ENCODE peak calls at places on chromosomes 11 and 22, in six cellular contexts. N is fibroblast of lung, R is right cardiac atrium, O is tibial nerve, H is aorta, Y is GM23338. I is an unnamed sample. For H3K4me1, the result is how much of the 10 kb centered on the place peaks cover.

GRCh38 chr22:27148025-27148424 is 490.6 kb downstream of the MIAT start:
- DNase-seq in N (no peak), R (no peak), O (no peak), H (no peak), Y (no peak), I (no peak)

GRCh38 chr11:118057424-118058145 is 19.3 kb upstream of the TMPRSS4 start:
- DNase-seq in N (no peak), R (no peak), O (no peak), H (no peak), Y (no peak), I (no peak)

GRCh38 chr11:6258571-6258998 is 1.1 kb upstream of the CCKBR start:
- DNase-seq in N (no peak), R (no peak), O (no peak), H (no peak), Y (peak), I (no peak)

GRCh38 chr22:49229483-49230193 is 598.0 kb downstream of the BRD1 start:
- DNase-seq in N (no peak), R (no peak), O (no peak), H (no peak), Y (no peak), I (no peak)

GRCh38 chr11:85806876-85807275 is 4.1 kb downstream of the SYTL2 start:
- DNase-seq in N (no peak), R (no peak), O (no peak), H (no peak), Y (no peak), I (peak)

GRCh38 chr11:62133328-62134065 is 9.7 kb downstream of the INCENP start:
- DNase-seq in N (no peak), R (no peak), O (no peak), H (no peak), Y (no peak), I (no peak)

GRCh38 chr11:74754507-74755255 is 6.0 kb downstream of the RNF169 start:
- DNase-seq in N (peak), R (no peak), O (no peak), H (no peak), Y (no peak), I (peak)

GRCh38 chr11:92424281-92424680 is 199.7 kb downstream of the FAT3 start:
- DNase-seq in N (peak), R (no peak), O (no peak), H (no peak), Y (no peak), I (no peak)

GRCh38 chr11:75773595-75774353 is 5.2 kb downstream of the DGAT2 start:
- DNase-seq in N (no peak), R (no peak), O (no peak), H (peak), Y (no peak), I (no peak)

GRCh38 chr11:65446446-65447277 is 24.1 kb downstream of the NEAT1 start:
- DNase-seq in N (peak), R (peak), O (peak), H (peak), Y (no peak), I (no peak)

GRCh38 chr11:89175796-89176195 is 1.9 kb upstream of the TYR start:
- DNase-seq in N (no peak), R (peak), O (no peak), H (no peak), Y (peak), I (no peak)

GRCh38 chr22:31614781-31615480 is 47.1 kb downstream of the PISD start:
- DNase-seq in N (no peak), R (peak), O (no peak), H (peak), Y (no peak), I (no peak)

GRCh38 chr11:122879785-122880184 is 2.8 kb upstream of the JHY start:
- DNase-seq in N (no peak), R (no peak), O (no peak), H (no peak), Y (peak), I (no peak)

GRCh38 chr11:35166369-35167360 is 27.7 kb downstream of the CD44 start:
- DNase-seq in N (peak), R (no peak), O (no peak), H (peak), Y (no peak), I (peak)

GRCh38 chr11:61134801-61135257 is 26.4 kb downstream of the VPS37C start:
- DNase-seq in N (no peak), R (peak), O (no peak), H (peak), Y (no peak), I (no peak)

GRCh38 chr22:31879585-31879984 is 64.8 kb upstream of the YWHAH start:
- DNase-seq in N (no peak), R (no peak), O (no peak), H (no peak), Y (no peak), I (no peak)

GRCh38 chr22:17738386-17739128 is 35.7 kb downstream of the BID start:
- DNase-seq in N (no peak), R (no peak), O (no peak), H (no peak), Y (no peak), I (no peak)

GRCh38 chr11:9065614-9066431 is 25.6 kb downstream of the SCUBE2 start:
- DNase-seq in N (no peak), R (no peak), O (no peak), H (no peak), Y (no peak), I (no peak)

GRCh38 chr22:37479196-37479595 is 7.0 kb downstream of the MFNG start:
- DNase-seq in N (no peak), R (no peak), O (no peak), H (no peak), Y (no peak), I (no peak)

GRCh38 chr11:2940166-2940929 is 11.1 kb upstream of the PHLDA2 start:
- DNase-seq in N (no peak), R (peak), O (no peak), H (no peak), Y (peak), I (no peak)

GRCh38 chr22:21573293-21573734 is 5.8 kb downstream of the UBE2L3 start:
- DNase-seq in N (no peak), R (no peak), O (no peak), H (no peak), Y (no peak), I (no peak)

GRCh38 chr11:102846292-102846691 is 2.9 kb upstream of the MMP3 start:
- DNase-seq in N (no peak), R (no peak), O (no peak), H (no peak), Y (no peak), I (peak)

GRCh38 chr11:10654211-10655150 is 39.1 kb downstream of the IRAG1 start:
- DNase-seq in N (peak), R (no peak), O (no peak), H (no peak), Y (peak), I (peak)

GRCh38 chr11:122803306-122803705 is 35.0 kb upstream of the CRTAM start:
- DNase-seq in N (peak), R (no peak), O (no peak), H (no peak), Y (no peak), I (peak)

GRCh38 chr22:47957649-47958048 is 1195.2 kb downstream of the TBC1D22A start:
- DNase-seq in N (no peak), R (no peak), O (no peak), H (no peak), Y (no peak), I (no peak)

GRCh38 chr11:113014262-113014661 is 53.0 kb downstream of the NCAM1 start:
- DNase-seq in N (peak), R (peak), O (no peak), H (no peak), Y (no peak), I (no peak)

GRCh38 chr11:48138222-48138621 is 78.4 kb upstream of the OR4B1 start:
- DNase-seq in N (no peak), R (no peak), O (no peak), H (no peak), Y (no peak), I (no peak)

GRCh38 chr22:49992921-49993648 is 19.5 kb downstream of the IL17REL start:
- DNase-seq in N (peak), R (peak), O (peak), H (peak), Y (peak), I (no peak)

GRCh38 chr22:44020981-44021380 is 3.1 kb upstream of the PARVB start:
- DNase-seq in N (peak), R (no peak), O (no peak), H (no peak), Y (no peak), I (no peak)

GRCh38 chr11:30595929-30596328 is 9.8 kb upstream of the MPPED2 start:
- DNase-seq in N (no peak), R (no peak), O (no peak), H (no peak), Y (no peak), I (no peak)

GRCh38 chr11:116117326-116118137 is 613.3 kb upstream of the CADM1 start:
- DNase-seq in N (no peak), R (no peak), O (no peak), H (no peak), Y (no peak), I (no peak)

GRCh38 chr22:35023692-35024363 is 42.1 kb upstream of the ISX start:
- DNase-seq in N (peak), R (peak), O (peak), H (peak), Y (peak), I (no peak)

GRCh38 chr11:35845860-35846259 is 98.0 kb upstream of the LDLRAD3 start:
- DNase-seq in N (no peak), R (no peak), O (no peak), H (no peak), Y (no peak), I (no peak)

GRCh38 chr11:27904358-27905055 is 203.4 kb downstream of the KIF18A start:
- DNase-seq in N (peak), R (no peak), O (no peak), H (no peak), Y (no peak), I (peak)

GRCh38 chr11:110044226-110044968 is 48.8 kb upstream of the ZC3H12C start:
- DNase-seq in N (no peak), R (no peak), O (no peak), H (no peak), Y (peak), I (no peak)

GRCh38 chr11:77387701-77388100 is 86.2 kb downstream of the PAK1 start:
- DNase-seq in N (no peak), R (no peak), O (no peak), H (no peak), Y (no peak), I (no peak)

GRCh38 chr11:77381749-77382693 is 80.5 kb upstream of the GDPD4 start:
- DNase-seq in N (peak), R (no peak), O (no peak), H (no peak), Y (no peak), I (no peak)

GRCh38 chr11:77379917-77380316 is 78.4 kb upstream of the GDPD4 start:
- DNase-seq in N (no peak), R (no peak), O (no peak), H (no peak), Y (no peak), I (no peak)

GRCh38 chr11:77386178-77386577 is 84.7 kb upstream of the GDPD4 start:
- DNase-seq in N (peak), R (no peak), O (no peak), H (no peak), Y (no peak), I (no peak)

GRCh38 chr11:77384584-77384983 is 83.1 kb upstream of the GDPD4 start:
- DNase-seq in N (no peak), R (no peak), O (no peak), H (no peak), Y (no peak), I (no peak)
- H3K4me1 ChIP-seq in N (under half), R (under half), O (under half), H (under half), Y (under half), I (under half)

GRCh38 chr11:128480066-128480465 is 107.3 kb downstream of the ETS1 start:
- DNase-seq in N (no peak), R (peak), O (no peak), H (no peak), Y (no peak), I (no peak)

GRCh38 chr11:128482512-128483191 is 104.7 kb downstream of the ETS1 start:
- DNase-seq in N (peak), R (peak), O (no peak), H (no peak), Y (no peak), I (no peak)

GRCh38 chr11:128482092-128482491 is 105.3 kb downstream of the ETS1 start:
- DNase-seq in N (no peak), R (no peak), O (no peak), H (no peak), Y (no peak), I (no peak)

GRCh38 chr11:128481135-128481534 is 106.2 kb downstream of the ETS1 start:
- DNase-seq in N (peak), R (no peak), O (no peak), H (no peak), Y (no peak), I (no peak)

DNA sequence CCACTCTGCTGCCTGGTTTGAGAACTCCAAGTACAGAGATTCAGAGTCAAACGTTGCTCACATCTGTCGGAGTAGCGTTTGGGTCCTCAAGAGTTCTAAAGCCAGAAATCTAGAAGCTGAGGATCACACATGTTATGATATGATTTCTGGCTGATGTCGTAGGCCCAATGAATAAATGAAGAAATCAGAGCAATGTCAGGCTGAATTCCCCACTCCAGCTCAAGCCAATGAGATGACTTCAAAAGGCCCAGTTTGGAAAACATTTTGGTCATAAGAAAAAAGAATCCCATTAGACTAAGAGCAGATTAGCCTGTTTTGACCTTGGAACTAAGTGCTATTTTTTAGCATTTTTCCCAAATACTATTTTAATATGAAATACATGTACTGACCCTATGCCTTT is 106.7 kb downstream of the ETS1 start:
- DNase-seq in N (no peak), R (no peak), O (no peak), H (no peak), Y (no peak), I (no peak)
- H3K4me1 ChIP-seq in N (under half), R (under half), O (half or more), H (under half), Y (under half), I (under half)

GRCh38 chr22:39937881-39938280 is 22.3 kb upstream of the TMA7B start:
- DNase-seq in N (no peak), R (no peak), O (no peak), H (no peak), Y (no peak), I (no peak)
- H3K4me1 ChIP-seq in N (under half), R (under half), O (under half), H (under half), Y (under half), I (under half)

GRCh38 chr22:41474878-41475451 is 6.0 kb downstream of the ACO2 start:
- DNase-seq in N (no peak), R (no peak), O (no peak), H (no peak), Y (no peak), I (no peak)
- H3K4me1 ChIP-seq in N (under half), R (under half), O (half or more), H (under half), Y (under half), I (under half)

GRCh38 chr11:104154296-104154695 is 9.7 kb downstream of the PDGFD start:
- DNase-seq in N (no peak), R (no peak), O (no peak), H (no peak), Y (no peak), I (no peak)

GRCh38 chr11:104148074-104148473 is 15.9 kb downstream of the PDGFD start:
- DNase-seq in N (peak), R (no peak), O (no peak), H (no peak), Y (no peak), I (no peak)

GRCh38 chr11:104148696-104149095 is 15.3 kb downstream of the PDGFD start:
- DNase-seq in N (no peak), R (no peak), O (no peak), H (no peak), Y (no peak), I (no peak)

GRCh38 chr11:104151404-104152204 is 12.3 kb downstream of the PDGFD start:
- DNase-seq in N (peak), R (no peak), O (no peak), H (no peak), Y (no peak), I (peak)

DNA sequence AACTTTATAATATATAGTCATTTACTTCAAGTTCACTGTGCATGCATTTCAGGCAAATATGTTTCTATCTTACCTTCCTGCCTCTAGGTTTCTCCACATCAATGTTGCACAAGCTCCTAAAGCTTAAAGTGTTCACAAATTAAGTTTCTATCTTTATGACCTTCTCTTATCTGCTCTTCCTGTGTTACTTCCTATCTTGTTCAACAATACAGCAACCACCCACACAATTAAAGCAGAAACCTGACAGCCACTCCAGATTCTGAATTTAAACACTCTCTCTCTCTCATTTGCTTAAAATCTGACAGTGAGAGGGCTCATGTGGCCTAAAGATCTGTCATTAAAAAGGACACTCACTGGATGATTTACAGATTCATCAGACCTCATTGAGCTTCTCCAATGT is 11.0 kb downstream of the PDGFD start:
- DNase-seq in N (no peak), R (no peak), O (no peak), H (no peak), Y (no peak), I (no peak)
- H3K4me1 ChIP-seq in N (under half), R (under half), O (under half), H (under half), Y (under half), I (under half)

GRCh38 chr22:46052801-46053562 is 76.0 kb upstream of the WNT7B start:
- DNase-seq in N (peak), R (peak), O (peak), H (peak), Y (no peak), I (peak)

GRCh38 chr22:46050916-46051614 is 74.1 kb upstream of the WNT7B start:
- DNase-seq in N (no peak), R (peak), O (peak), H (peak), Y (no peak), I (no peak)

GRCh38 chr22:46050451-46050845 is 73.5 kb upstream of the WNT7B start:
- DNase-seq in N (no peak), R (peak), O (no peak), H (no peak), Y (no peak), I (no peak)

GRCh38 chr22:46052331-46052771 is 75.4 kb upstream of the WNT7B start:
- DNase-seq in N (no peak), R (peak), O (peak), H (peak), Y (no peak), I (no peak)

DNA sequence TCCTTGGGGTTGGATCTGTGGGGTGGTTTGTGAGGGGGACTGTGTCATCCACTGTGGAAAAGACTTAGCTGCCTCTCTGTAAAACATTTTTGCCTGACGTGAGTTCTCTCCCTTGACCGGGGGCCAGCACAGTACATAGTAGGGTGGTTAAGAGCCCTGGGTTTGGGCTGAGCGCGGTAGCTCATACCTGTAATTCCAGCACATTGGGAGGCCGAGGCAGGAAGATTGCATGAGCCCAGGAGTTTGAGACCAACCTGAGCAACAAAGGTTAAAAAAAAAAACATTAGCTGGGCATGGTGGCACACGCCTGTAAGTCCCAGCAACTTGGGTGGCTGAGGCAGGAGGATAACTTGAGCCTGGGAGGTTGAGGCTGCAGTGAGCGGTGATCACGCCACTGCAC is 74.7 kb upstream of the WNT7B start:
- DNase-seq in N (no peak), R (peak), O (peak), H (peak), Y (no peak), I (no peak)
- H3K4me1 ChIP-seq in N (under half), R (under half), O (half or more), H (under half), Y (under half), I (under half)

DNA sequence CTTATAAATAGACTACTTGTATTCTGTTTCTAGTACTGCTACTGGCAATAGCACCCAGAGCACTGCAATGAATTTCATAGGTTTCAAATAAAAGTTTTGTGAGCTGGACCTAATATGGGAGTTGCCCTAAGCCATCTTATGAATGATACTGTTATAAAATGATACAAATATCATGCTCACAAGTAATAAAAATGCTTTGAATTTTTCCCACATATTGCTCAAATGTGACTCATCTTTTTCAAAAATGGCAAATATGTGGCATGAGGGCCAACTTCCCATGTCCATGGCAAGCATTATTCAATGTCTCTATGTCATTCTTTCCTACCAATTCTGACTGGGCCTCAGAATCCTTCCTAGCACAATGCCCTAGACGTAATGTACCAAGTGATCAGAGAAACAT is 137.6 kb downstream of the TRPC6 start:
- DNase-seq in N (peak), R (no peak), O (no peak), H (no peak), Y (no peak), I (peak)
- H3K4me1 ChIP-seq in N (under half), R (under half), O (under half), H (under half), Y (under half), I (under half)